ENCODE peak calls at places on chromosomes 16 and 17, in four cellular contexts. X is H9, I is H1, W is IMR-90. K is an unnamed sample.

GRCh38 chr17:71071041-71071440 is 901.7 kb downstream of the KCNJ2 start:
- DNase-seq in X (no peak), W (no peak), I (no peak), K (no peak)

GRCh38 chr16:53753431-53753830 is 49.5 kb downstream of the FTO start:
- DNase-seq in I (no peak), W (no peak), X (no peak), K (no peak)

GRCh38 chr17:2783310-2784030 is 12.8 kb upstream of the RAP1GAP2 start:
- DNase-seq in I (no peak), W (no peak), X (no peak), K (no peak)

GRCh38 chr17:7261377-7262191 is 694 bp downstream of the CLDN7 start:
- DNase-seq in W (no peak), I (no peak), X (no peak), K (peak)

GRCh38 chr17:42744283-42744805 is 496 bp downstream of the EZH1 start:
- DNase-seq in W (peak), I (peak), X (no peak), K (peak)

GRCh38 chr16:28589069-28589468 is 7.8 kb downstream of the SULT1A2 start:
- DNase-seq in I (no peak), X (no peak), W (no peak), K (no peak)

GRCh38 chr17:77869665-77870132 is 88.8 kb upstream of the TNRC6C start:
- DNase-seq in W (no peak), I (no peak), X (no peak), K (peak)

GRCh38 chr16:72191551-72191950 is 19.6 kb upstream of the PMFBP1 start:
- DNase-seq in W (no peak), I (no peak), X (no peak), K (no peak)

GRCh38 chr16:2246301-2246885 is 5.0 kb downstream of the ECI1 start:
- DNase-seq in I (no peak), W (no peak), X (no peak), K (no peak)
- H3K18ac ChIP-seq in I (no peak), W (no peak), X (no peak), K (no peak)

DNA sequence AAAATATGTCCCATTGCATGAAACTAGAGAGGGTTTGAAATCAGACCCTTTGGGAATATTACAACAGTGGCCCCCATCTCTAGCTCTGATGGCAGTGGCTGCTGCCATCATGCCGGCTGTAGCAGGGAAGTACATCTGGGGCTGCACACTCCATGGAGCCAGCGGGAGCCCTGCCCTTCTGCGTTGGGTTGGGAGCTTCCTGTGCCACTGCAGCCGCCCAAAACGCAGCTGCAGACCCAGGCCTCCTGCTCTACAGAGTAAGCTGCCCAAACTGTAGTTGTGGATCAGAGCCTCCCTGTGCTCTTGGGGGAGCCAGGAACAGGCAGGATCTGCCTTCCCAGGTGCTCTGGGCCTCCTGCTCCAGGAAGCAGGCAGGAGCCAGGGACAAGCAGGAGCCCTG is 450.0 kb downstream of the HS3ST3B1 start:
- DNase-seq in W (no peak), I (no peak), X (no peak), K (no peak)
- H3K18ac ChIP-seq in W (no peak), I (no peak), X (no peak), K (no peak)

GRCh38 chr16:23710504-23710903 is 2.5 kb downstream of the ERN2 start:
- DNase-seq in I (no peak), W (no peak), X (no peak), K (no peak)

GRCh38 chr16:23710008-23710407 is 3.0 kb downstream of the ERN2 start:
- DNase-seq in I (no peak), W (no peak), X (no peak), K (no peak)

GRCh38 chr16:23709536-23709935 is 3.5 kb downstream of the ERN2 start:
- DNase-seq in X (no peak), I (no peak), W (no peak), K (no peak)

GRCh38 chr16:23711785-23712184 is 1.2 kb downstream of the ERN2 start:
- DNase-seq in W (no peak), I (no peak), X (no peak), K (no peak)

DNA sequence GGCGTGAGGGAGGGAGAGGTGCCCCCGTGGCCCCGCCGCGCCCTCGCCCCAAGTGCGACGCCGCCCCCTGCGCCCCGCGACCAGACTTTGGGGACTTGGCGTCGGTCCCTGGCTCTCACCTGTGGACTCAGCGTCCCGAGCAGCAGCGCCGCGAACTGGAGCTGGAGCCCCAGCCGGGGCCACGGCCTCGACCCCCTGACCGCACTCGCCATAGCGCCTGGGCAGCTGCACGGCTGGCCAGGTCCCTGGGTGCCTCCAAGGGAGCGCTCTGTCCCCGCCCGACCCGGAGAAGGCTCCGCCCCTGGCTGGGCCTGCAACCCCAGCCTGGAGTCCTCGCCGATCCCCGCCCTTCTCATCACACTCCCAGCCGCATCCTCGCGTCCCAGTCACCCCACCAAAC is at the start of gene ERN2:
- DNase-seq in I (no peak), W (no peak), X (peak), K (no peak)
- H3K18ac ChIP-seq in I (peak), W (no peak), X (no peak), K (no peak)

DNA sequence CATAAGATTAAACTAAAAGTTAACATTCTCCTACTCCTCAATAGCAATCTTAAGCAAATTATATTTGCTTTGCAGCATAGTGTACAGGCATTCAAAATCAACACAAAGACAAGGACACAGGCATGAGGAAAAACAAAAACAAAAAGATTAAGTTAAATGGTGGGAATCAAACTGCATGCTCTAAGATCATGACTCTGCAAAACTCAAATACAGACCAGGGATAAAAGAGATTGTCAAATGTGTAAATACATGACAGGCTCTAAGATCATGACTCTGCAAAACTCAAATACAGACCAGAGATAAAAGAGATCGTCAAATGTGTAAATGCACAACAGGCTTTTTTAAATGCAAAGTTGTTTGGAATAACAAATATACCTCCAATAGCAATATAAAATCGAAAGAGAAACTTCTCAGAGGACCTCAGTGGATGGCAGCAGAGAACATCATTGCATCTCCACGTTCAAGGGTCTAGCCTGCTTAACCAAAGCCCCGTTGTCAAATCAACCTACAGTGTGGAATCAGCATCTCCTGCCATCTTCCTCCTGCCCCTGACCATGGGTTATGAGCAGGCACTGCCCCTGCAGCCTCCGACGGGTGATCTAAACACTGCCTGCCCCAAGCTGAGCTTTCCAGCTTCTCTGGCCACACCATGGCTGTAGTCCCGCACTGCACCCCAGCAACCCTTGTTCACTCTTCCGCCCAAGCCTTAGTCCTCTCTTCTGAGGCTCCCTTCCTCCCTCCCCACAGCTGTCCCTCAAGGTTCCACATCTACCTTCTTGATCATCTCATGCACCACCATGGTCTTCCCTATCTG is 446.1 kb downstream of the SOX9 start:
- DNase-seq in I (no peak), X (no peak), W (no peak), K (no peak)
- H3K18ac ChIP-seq in I (no peak), X (no peak), W (no peak), K (no peak)

GRCh38 chr17:1563786-1564613 is 1.4 kb upstream of the PITPNA start:
- DNase-seq in I (no peak), X (no peak), W (no peak), K (peak)
- H3K18ac ChIP-seq in I (no peak), X (no peak), W (no peak), K (no peak)

GRCh38 chr16:86739808-86740207 is 161.5 kb downstream of the FOXL1 start:
- DNase-seq in W (no peak), X (no peak), I (no peak), K (no peak)

GRCh38 chr16:86740817-86741799 is 162.8 kb downstream of the FOXL1 start:
- DNase-seq in W (peak), I (no peak), X (peak), K (no peak)

GRCh38 chr16:86739178-86739577 is 160.8 kb downstream of the FOXL1 start:
- DNase-seq in X (no peak), W (no peak), I (no peak), K (no peak)

GRCh38 chr16:86737083-86737482 is 158.7 kb downstream of the FOXL1 start:
- DNase-seq in I (no peak), W (no peak), X (no peak), K (no peak)

DNA sequence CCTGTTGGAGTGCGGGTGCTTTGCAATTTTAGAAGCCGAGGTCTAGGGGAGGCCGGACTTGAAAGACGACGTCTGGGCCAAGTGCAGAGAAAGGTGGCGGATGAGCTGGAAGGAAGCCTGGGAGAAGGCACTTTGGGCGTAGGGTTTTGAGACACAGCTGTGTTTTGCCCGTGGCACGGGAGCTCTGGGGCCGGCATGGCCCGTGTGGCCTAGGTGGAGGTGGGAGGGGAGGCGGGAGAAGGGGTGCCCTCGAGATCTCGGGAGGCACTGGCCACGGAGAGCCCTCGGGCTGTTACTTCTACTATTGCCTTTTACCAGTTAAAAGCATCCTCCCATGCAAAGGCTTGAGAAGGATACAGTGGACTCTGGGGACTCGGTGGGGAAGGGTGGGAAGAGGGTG is 161.9 kb downstream of the FOXL1 start:
- DNase-seq in W (no peak), X (no peak), I (no peak), K (no peak)
- H3K18ac ChIP-seq in W (no peak), X (no peak), I (no peak), K (no peak)

K was measured in trophoblast cell.